ENCODE peak calls at places on chromosomes 12 and 14, in eight cellular contexts. N is CD8-positive, alpha-beta T cell; J is tibial artery; X is fibroblast of pulmonary artery; C is fibroblast of mammary gland; V is transverse colon; A is mammary epithelial cell; R is MM.1S. T is an unnamed sample.

GRCh38 chr12:13661005-13661887 is 320.2 kb downstream of the GRIN2B start:
- DNase-seq in A (peak), C (peak), X (peak), R (peak), J (peak), V (peak), N (no peak), T (no peak)

GRCh38 chr14:32366995-32367394 is 37.9 kb downstream of the AKAP6 start:
- DNase-seq in J (no peak), R (no peak), A (no peak), N (no peak), C (peak), X (peak), V (no peak), T (no peak)

GRCh38 chr12:68975811-68976210 is 42.8 kb upstream of the CPM start:
- DNase-seq in R (peak), N (no peak), X (no peak), J (no peak), V (no peak), A (no peak), C (no peak), T (no peak)

GRCh38 chr12:69994593-69995222 is 169.7 kb downstream of the MYRFL start:
- DNase-seq in X (peak), V (peak), C (no peak), A (no peak), N (no peak), R (no peak), J (no peak), T (no peak)

GRCh38 chr12:2794261-2794735 is 472 bp upstream of the FKBP4 start:
- DNase-seq in X (peak), J (peak), A (peak), N (peak), R (no peak), V (peak), C (peak), T (no peak)

GRCh38 chr14:34699873-34700621 is 14.3 kb downstream of the CFL2 start:
- DNase-seq in C (peak), R (no peak), X (peak), N (no peak), V (no peak), J (no peak), A (peak), T (no peak)

GRCh38 chr12:24562761-24563392 is 386.0 kb downstream of the BCAT1 start:
- DNase-seq in R (peak), C (peak), J (peak), N (no peak), X (peak), V (peak), A (peak), T (peak)

GRCh38 chr12:92696240-92696639 is 6.5 kb upstream of the PLEKHG7 start:
- DNase-seq in V (peak), J (peak), A (no peak), X (peak), N (no peak), C (peak), R (no peak), T (peak)

GRCh38 chr12:45648070-45648469 is 81.4 kb upstream of the ARID2 start:
- DNase-seq in X (no peak), R (peak), A (no peak), N (no peak), J (no peak), C (no peak), V (peak), T (peak)

GRCh38 chr12:24561411-24561871 is 387.5 kb downstream of the BCAT1 start:
- DNase-seq in A (no peak), V (peak), X (peak), C (peak), J (peak), N (no peak), R (peak), T (no peak)

GRCh38 chr12:96431067-96431466 is 30.8 kb upstream of the CDK17 start:
- DNase-seq in A (no peak), C (no peak), X (no peak), N (no peak), R (no peak), V (no peak), J (no peak), T (no peak)

GRCh38 chr12:27779416-27779815 is 617 bp upstream of the KLHL42 start:
- DNase-seq in J (peak), R (peak), V (peak), N (no peak), C (peak), X (peak), A (peak), T (peak)

GRCh38 chr14:51638071-51638944 is 13.4 kb upstream of the FRMD6 start:
- DNase-seq in N (no peak), C (peak), X (peak), R (no peak), V (no peak), A (no peak), J (peak), T (no peak)

GRCh38 chr12:33322519-33322918 is 117.1 kb downstream of the SYT10 start:
- DNase-seq in J (no peak), X (no peak), N (no peak), C (no peak), R (no peak), V (no peak), A (no peak), T (no peak)

GRCh38 chr12:30687265-30687986 is 8.2 kb downstream of the IPO8 start:
- DNase-seq in N (no peak), C (peak), R (no peak), A (no peak), J (no peak), X (peak), V (no peak), T (no peak)

GRCh38 chr14:34331728-34332623 is 130.1 kb downstream of the SPTSSA start:
- DNase-seq in C (peak), N (peak), R (peak), J (peak), X (peak), V (peak), A (peak), T (peak)

GRCh38 chr12:68609955-68610434 is 704 bp upstream of the RAP1B start:
- DNase-seq in N (no peak), C (peak), A (peak), X (peak), V (no peak), J (no peak), R (peak), T (no peak)

GRCh38 chr12:81468206-81468605 is 290.9 kb downstream of the PPFIA2 start:
- DNase-seq in X (peak), N (no peak), J (no peak), A (peak), R (no peak), V (no peak), C (peak), T (no peak)

GRCh38 chr12:115710104-115710564 is 567.4 kb downstream of the MED13L start:
- DNase-seq in R (no peak), N (no peak), C (peak), J (peak), V (peak), A (peak), X (peak), T (peak)

GRCh38 chr12:99157946-99158345 is 489.6 kb upstream of the GARIN6 start:
- DNase-seq in V (no peak), C (peak), X (no peak), J (no peak), R (no peak), A (no peak), N (no peak), T (no peak)

DNA sequence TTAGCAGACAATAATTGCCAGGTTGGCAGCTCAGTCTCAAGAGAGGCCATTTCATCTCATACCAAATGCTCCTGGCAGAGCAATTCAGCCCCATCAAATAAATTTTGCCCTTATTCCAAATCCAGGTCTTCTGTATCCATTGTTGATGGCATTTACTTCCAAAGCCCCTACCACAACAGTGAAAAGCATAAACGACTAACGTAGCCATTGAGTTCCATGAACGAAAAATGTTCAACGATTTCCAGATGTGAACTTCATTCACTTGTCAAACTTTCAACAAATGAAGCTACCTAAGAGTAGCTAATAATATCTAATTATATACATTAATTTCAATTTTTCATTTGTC is 3.0 kb upstream of the GCN1 start:
- DNase-seq in C (no peak), X (no peak), J (no peak), A (no peak), R (no peak), V (no peak), N (no peak), T (no peak)
- H3K4me3 ChIP-seq in C (peak), X (no peak), J (no peak), A (no peak), R (no peak), V (no peak), N (no peak), T (no peak)

DNA sequence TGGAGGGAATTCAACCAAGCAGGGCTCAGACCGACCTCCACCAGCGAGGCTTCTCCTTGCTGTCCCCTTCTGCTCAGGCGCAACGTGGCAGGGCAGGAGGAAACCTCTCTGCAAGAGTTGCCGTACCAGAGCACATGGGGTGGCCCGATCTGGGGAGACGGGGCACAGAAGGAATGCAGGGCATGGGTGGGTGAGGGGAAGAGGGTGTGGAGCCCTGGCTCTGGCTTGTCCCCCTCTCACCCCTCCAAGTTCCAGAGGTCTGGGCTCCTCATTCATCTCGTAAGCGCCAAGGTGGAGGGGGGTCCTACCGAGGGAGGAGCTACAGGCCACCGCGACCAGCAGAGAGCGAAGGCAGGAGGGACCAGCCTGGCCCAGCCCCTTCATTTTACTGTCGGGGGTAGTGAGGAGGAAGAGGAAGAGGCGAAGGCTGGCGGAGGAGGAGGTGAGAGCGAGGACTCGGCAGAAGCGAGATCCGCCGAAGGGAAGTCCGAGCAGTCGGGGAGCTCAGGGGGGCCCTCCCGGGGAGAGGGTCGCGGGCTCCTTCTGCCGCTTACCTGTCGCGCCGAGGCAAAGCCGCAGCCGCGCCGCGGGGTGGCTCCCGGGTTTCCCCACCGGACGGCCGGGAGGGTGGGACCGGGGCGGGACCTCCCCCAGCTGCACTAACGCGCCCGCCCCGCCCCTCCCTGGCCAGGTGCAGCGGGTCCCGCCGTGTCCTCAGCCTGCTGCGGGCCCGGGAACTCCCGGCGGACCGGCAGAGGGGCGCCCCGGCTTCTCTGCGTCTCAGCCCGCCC is at the start of gene GALNT6:
- DNase-seq in C (no peak), X (no peak), J (no peak), V (peak), A (peak), N (peak), R (peak), T (no peak)
- TF ChIP-seq CTCF in C (no peak), X (no peak), J (no peak), V (peak), A (no peak), N (no peak), R (no peak), T (no peak)

DNA sequence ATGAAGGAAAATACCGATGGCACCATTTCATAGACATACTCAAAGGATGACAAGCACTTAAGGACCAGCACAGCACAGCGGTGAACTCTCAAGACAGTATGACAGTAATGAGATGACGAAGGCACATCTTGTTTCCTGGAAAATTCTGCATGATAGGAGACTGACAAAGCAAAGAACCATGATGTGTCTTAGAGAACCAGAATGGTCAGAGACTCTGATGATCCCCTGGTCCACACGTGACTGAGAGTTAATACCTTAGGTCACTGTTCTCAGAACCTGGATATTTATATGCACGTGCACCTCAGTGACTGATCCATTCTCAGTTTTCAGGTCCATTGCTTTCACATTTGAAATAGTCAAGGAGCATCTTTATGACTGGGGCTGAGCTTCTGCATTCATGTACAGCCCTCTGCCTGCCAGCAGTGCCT is 35.3 kb downstream of the PROX2 start:
- DNase-seq in R (peak), A (no peak), X (no peak), J (no peak), C (no peak), N (no peak), V (no peak), T (no peak)
- H3K4me3 ChIP-seq in R (no peak), A (no peak), X (no peak), J (no peak), C (no peak), N (no peak), V (no peak), T (no peak)

GRCh38 chr12:42126963-42127362 is 17.7 kb downstream of the GXYLT1 start:
- DNase-seq in X (no peak), V (no peak), R (no peak), C (no peak), A (no peak), J (no peak), N (no peak), T (no peak)

GRCh38 chr12:42128888-42129287 is 15.8 kb downstream of the GXYLT1 start:
- DNase-seq in A (no peak), J (no peak), N (no peak), C (no peak), R (no peak), X (no peak), V (no peak), T (no peak)

GRCh38 chr12:42128327-42128726 is 16.3 kb downstream of the GXYLT1 start:
- DNase-seq in C (peak), V (no peak), R (no peak), X (no peak), N (no peak), J (no peak), A (peak), T (no peak)

GRCh38 chr12:42130670-42131402 is 13.8 kb downstream of the GXYLT1 start:
- DNase-seq in V (no peak), C (peak), X (peak), N (no peak), J (peak), R (no peak), A (peak), T (no peak)

GRCh38 chr12:42129595-42130204 is 15.0 kb downstream of the GXYLT1 start:
- DNase-seq in C (peak), N (no peak), V (peak), J (no peak), A (peak), R (peak), X (peak), T (no peak)
- TF ChIP-seq CTCF in C (peak), N (peak), V (peak), J (peak), A (peak), R (peak), X (peak), T (peak)

GRCh38 chr14:71650187-71650586 is 282.0 kb upstream of the RGS6 start:
- DNase-seq in N (no peak), R (no peak), C (no peak), J (no peak), A (no peak), V (no peak), X (no peak), T (no peak)

GRCh38 chr14:71652368-71652767 is 279.9 kb upstream of the RGS6 start:
- DNase-seq in J (no peak), V (no peak), C (no peak), R (no peak), X (no peak), A (no peak), N (no peak), T (no peak)

GRCh38 chr14:71654810-71655209 is 277.4 kb upstream of the RGS6 start:
- DNase-seq in C (no peak), A (peak), J (no peak), V (no peak), N (no peak), R (no peak), X (no peak), T (no peak)

GRCh38 chr14:71648725-71649124 is 283.5 kb upstream of the RGS6 start:
- DNase-seq in R (no peak), A (no peak), C (peak), X (no peak), N (no peak), J (no peak), V (no peak), T (no peak)

DNA sequence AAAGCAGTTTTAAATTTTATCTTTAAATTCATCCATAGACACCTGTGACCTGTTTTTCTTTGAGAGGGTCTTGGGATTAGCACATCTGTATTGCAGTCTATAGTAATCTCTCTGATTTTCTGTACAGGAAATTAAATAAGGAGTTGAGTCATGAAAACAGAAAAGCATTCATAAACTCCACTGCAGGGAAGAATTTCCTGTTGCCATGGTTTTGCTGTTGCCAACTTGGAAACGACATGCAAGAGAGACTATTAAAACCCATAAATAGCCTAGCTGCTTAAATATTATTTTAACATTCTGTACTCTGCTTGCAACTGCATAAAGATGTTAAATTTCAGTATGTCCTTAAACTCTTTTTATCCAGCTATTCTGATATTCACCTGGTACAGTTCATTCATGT is 281.0 kb upstream of the RGS6 start:
- DNase-seq in J (peak), N (no peak), V (no peak), X (peak), C (peak), A (peak), R (no peak), T (no peak)
- H3K4me3 ChIP-seq in J (no peak), N (no peak), V (no peak), X (no peak), C (no peak), A (no peak), R (no peak), T (no peak)

GRCh38 chr14:67532606-67532997 is 488 bp upstream of the PLEKHH1 start:
- DNase-seq in N (no peak), A (no peak), C (no peak), V (no peak), X (no peak), J (no peak), R (no peak), T (no peak)
- TF ChIP-seq CTCF in N (no peak), A (no peak), C (no peak), V (no peak), X (no peak), J (no peak), R (no peak), T (no peak)

GRCh38 chr14:64186231-64187129 is 107.7 kb downstream of the ESR2 start:
- DNase-seq in C (no peak), A (no peak), V (no peak), R (no peak), X (no peak), N (no peak), J (no peak), T (no peak)
- H3K4me3 ChIP-seq in C (no peak), A (no peak), V (no peak), R (no peak), X (no peak), N (no peak), J (no peak), T (no peak)

DNA sequence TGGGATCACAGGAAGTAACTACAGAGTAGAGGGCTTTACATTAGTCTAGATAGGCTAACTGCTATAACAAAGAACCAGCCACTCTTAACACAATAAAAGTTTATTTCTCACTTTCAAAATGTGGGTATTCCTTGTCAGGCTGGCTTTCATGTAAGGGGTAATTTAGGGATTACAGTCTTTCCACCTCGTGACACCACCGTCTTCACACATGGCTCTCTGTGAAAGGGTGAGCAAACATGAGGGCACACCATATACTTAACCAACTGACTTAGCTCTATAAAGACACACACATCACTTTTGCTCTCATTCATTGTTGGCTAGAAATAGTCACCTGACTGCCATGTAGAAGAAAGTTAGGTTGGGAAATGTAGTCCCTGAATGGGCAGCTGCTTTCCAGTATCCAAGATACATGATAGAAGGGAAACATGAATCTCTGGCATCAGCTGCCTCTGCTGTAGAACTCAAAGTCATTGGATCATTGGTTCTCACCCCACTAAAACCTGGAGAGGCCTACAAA is 66.1 kb upstream of the CRY1 start:
- DNase-seq in J (no peak), N (no peak), A (no peak), R (no peak), C (no peak), X (no peak), V (no peak), T (no peak)
- TF ChIP-seq CTCF in J (no peak), N (no peak), A (no peak), R (no peak), C (no peak), X (no peak), V (no peak), T (no peak)

GRCh38 chr14:69042309-69043006 is 63.4 kb upstream of the ACTN1 start:
- DNase-seq in C (no peak), N (no peak), J (no peak), V (no peak), R (no peak), X (no peak), A (no peak), T (no peak)
- H3K4me3 ChIP-seq in C (no peak), N (no peak), J (peak), V (no peak), R (no peak), X (no peak), A (no peak), T (no peak)

GRCh38 chr12:125105600-125105999 is 40.4 kb downstream of the AACS start:
- DNase-seq in C (no peak), N (no peak), V (no peak), X (no peak), A (no peak), J (no peak), R (no peak), T (no peak)
- TF ChIP-seq CTCF in C (no peak), N (no peak), V (no peak), X (no peak), A (no peak), J (no peak), R (no peak), T (no peak)

T was measured in left ventricle myocardium inferior.